ENCODE peak calls at places on chromosomes 3 and 15, in eight cellular contexts. One of them, this sample, is unnamed.

GRCh38 chr3:147333098-147333497 is 73.2 kb downstream of the ZIC4 start:
- DNase-seq in anterior cingulate cortex: no peak
- DNase-seq in heart right ventricle: no peak
- DNase-seq in esophagus squamous epithelium: no peak
- DNase-seq in T-cell: no peak
- DNase-seq in SK-N-SH: no peak
- DNase-seq in A549: no peak
- DNase-seq in Peyer's patch: no peak
- DNase-seq in this sample: no peak

GRCh38 chr15:95459288-95459687 is 871.2 kb upstream of the NR2F2 start:
- DNase-seq in anterior cingulate cortex: no peak
- DNase-seq in heart right ventricle: no peak
- DNase-seq in esophagus squamous epithelium: no peak
- DNase-seq in T-cell: no peak
- DNase-seq in SK-N-SH: no peak
- DNase-seq in A549: no peak
- DNase-seq in Peyer's patch: no peak
- DNase-seq in this sample: no peak

GRCh38 chr3:34948431-34948971 is 690.8 kb upstream of the ARPP21 start:
- DNase-seq in anterior cingulate cortex: no peak
- DNase-seq in heart right ventricle: no peak
- DNase-seq in esophagus squamous epithelium: no peak
- DNase-seq in T-cell: no peak
- DNase-seq in SK-N-SH: no peak
- DNase-seq in A549: no peak
- DNase-seq in Peyer's patch: no peak
- DNase-seq in this sample: no peak

GRCh38 chr3:39104961-39105686 is 2.3 kb downstream of the GORASP1 start:
- DNase-seq in anterior cingulate cortex: no peak
- DNase-seq in heart right ventricle: no peak
- DNase-seq in esophagus squamous epithelium: no peak
- DNase-seq in T-cell: no peak
- DNase-seq in SK-N-SH: no peak
- DNase-seq in A549: no peak
- DNase-seq in Peyer's patch: no peak
- DNase-seq in this sample: no peak

GRCh38 chr3:47482411-47482810 is 6.7 kb upstream of the SCAP start:
- DNase-seq in anterior cingulate cortex: no peak
- DNase-seq in heart right ventricle: no peak
- DNase-seq in esophagus squamous epithelium: no peak
- DNase-seq in T-cell: no peak
- DNase-seq in SK-N-SH: no peak
- DNase-seq in A549: no peak
- DNase-seq in Peyer's patch: no peak
- DNase-seq in this sample: no peak

GRCh38 chr15:64443747-64444621 is 16.4 kb upstream of the ZNF609 start:
- DNase-seq in anterior cingulate cortex: no peak
- DNase-seq in heart right ventricle: no peak
- DNase-seq in esophagus squamous epithelium: no peak
- DNase-seq in T-cell: no peak
- DNase-seq in SK-N-SH: no peak
- DNase-seq in A549: peak; percentile 83
- DNase-seq in Peyer's patch: no peak
- DNase-seq in this sample: no peak

GRCh38 chr3:14587733-14588360 is 47.7 kb upstream of the GRIP2 start:
- DNase-seq in anterior cingulate cortex: no peak
- DNase-seq in heart right ventricle: no peak
- DNase-seq in esophagus squamous epithelium: no peak
- DNase-seq in T-cell: no peak
- DNase-seq in SK-N-SH: no peak
- DNase-seq in A549: peak; percentile 94
- DNase-seq in Peyer's patch: peak; percentile 46
- DNase-seq in this sample: no peak

GRCh38 chr15:68428431-68428940 is 3.5 kb downstream of the ITGA11 start:
- DNase-seq in anterior cingulate cortex: no peak
- DNase-seq in heart right ventricle: no peak
- DNase-seq in esophagus squamous epithelium: no peak
- DNase-seq in T-cell: no peak
- DNase-seq in SK-N-SH: no peak
- DNase-seq in A549: no peak
- DNase-seq in Peyer's patch: no peak
- DNase-seq in this sample: no peak

This sample was measured in germinal center.